ENCODE peak calls at places on chromosomes 16 and 17, in six cellular contexts. D is GM23338, M is NCI-H1417 treated with DMSO at 0.1 percent for 48 hours, X is hypothalamus, T is GOT3, G is EH. P is an unnamed sample.

GRCh38 chr16:30948956-30949654 is at the start of gene ORAI3:
- DNase-seq in D (peak; percentile 87), M (no peak), X (peak; percentile 67), T (no peak), G (peak; percentile 74), P (peak; percentile 24)

GRCh38 chr17:28488154-28488883 is 14.9 kb downstream of the SLC13A2 start:
- DNase-seq in D (no peak), M (no peak), X (no peak), T (no peak), G (no peak), P (no peak)

GRCh38 chr16:54936086-54936978 is 5.7 kb downstream of the IRX5 start:
- DNase-seq in D (peak; percentile 75), M (no peak), X (no peak), T (no peak), G (peak; percentile 71), P (no peak)

GRCh38 chr17:37478187-37478586 is 11.5 kb upstream of the DUSP14 start:
- DNase-seq in D (no peak), M (no peak), X (no peak), T (no peak), G (peak; percentile 83), P (no peak)

GRCh38 chr16:50444546-50444945 is 75.8 kb upstream of the BRD7 start:
- DNase-seq in D (no peak), M (no peak), X (no peak), T (no peak), G (no peak), P (no peak)

GRCh38 chr16:51994597-51994996 is 552.3 kb downstream of the TOX3 start:
- DNase-seq in D (no peak), M (peak; percentile 41), X (no peak), T (no peak), G (peak; percentile 3), P (no peak)

GRCh38 chr16:9262941-9263340 is 171.5 kb downstream of the HAPSTR1 start:
- DNase-seq in D (no peak), M (no peak), X (no peak), T (no peak), G (no peak), P (no peak)

GRCh38 chr17:77528516-77529327 is 388.0 kb downstream of the SEC14L1 start:
- DNase-seq in D (peak; percentile 87), M (no peak), X (peak; percentile 33), T (no peak), G (no peak), P (peak; percentile 19)

GRCh38 chr17:72123964-72124791 is 3.4 kb downstream of the SOX9 start:
- DNase-seq in D (peak; percentile 69), M (no peak), X (no peak), T (no peak), G (no peak), P (no peak)

GRCh38 chr16:19419691-19420060 is 2.0 kb downstream of the TMC5 start:
- DNase-seq in D (no peak), M (no peak), X (no peak), T (no peak), G (no peak), P (no peak)

GRCh38 chr17:82021728-82022309 is 859 bp downstream of the CENPX start:
- DNase-seq in D (no peak), M (no peak), X (no peak), T (no peak), G (peak; percentile 8), P (no peak)